ENCODE peak calls at places on chromosome 13, in four cellular contexts. K is Calu3, U is IMR-90, O is retinal pigment epithelial cell. B is an unnamed sample.

GRCh38 chr13:44159633-44160279 is 213.9 kb upstream of the SERP2 start:
- DNase-seq in O (no peak), U (no peak), K (no peak), B (no peak)

GRCh38 chr13:98665638-98665995 is 86.9 kb downstream of the SLC15A1 start:
- DNase-seq in K (no peak), U (no peak), O (no peak), B (no peak)

GRCh38 chr13:109309625-109310363 is 476.6 kb downstream of the IRS2 start:
- DNase-seq in U (no peak), O (no peak), K (no peak), B (no peak)

GRCh38 chr13:69737129-69737935 is 370.3 kb upstream of the ATXN8OS start:
- DNase-seq in K (no peak), U (no peak), O (no peak), B (no peak)

GRCh38 chr13:71149498-71150363 is 717.3 kb downstream of the DACH1 start:
- DNase-seq in U (no peak), O (no peak), K (peak), B (no peak)

GRCh38 chr13:49356224-49356623 is 87.6 kb downstream of the CAB39L start:
- DNase-seq in O (peak), U (peak), K (no peak), B (no peak)

GRCh38 chr13:33480561-33480960 is 195.0 kb upstream of the STARD13 start:
- DNase-seq in U (peak), O (no peak), K (no peak), B (no peak)

GRCh38 chr13:73844986-73845385 is 289.2 kb downstream of the KLF12 start:
- DNase-seq in O (no peak), K (no peak), U (peak), B (no peak)

GRCh38 chr13:55199132-55199531 is 1941.6 kb upstream of the PRR20A start:
- DNase-seq in U (no peak), K (no peak), O (no peak), B (no peak)

DNA sequence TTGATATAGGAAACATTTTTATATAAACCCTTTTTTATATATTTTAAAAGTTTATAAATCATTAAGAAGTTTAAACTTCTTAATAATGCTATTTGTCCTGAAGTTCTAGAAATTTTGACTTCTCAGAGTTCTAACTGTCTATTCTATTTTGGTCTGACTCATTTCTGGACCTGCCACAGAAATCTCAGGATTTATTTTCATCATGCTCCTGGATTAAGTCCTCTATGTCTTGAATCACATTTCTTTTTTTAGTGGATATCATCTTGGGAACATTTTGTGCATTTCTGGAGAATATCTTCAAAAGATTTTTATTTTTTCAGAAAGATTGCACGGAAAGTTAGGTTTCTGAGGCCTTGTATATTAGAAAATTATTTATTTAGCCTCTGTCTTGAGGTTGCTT is 289.1 kb downstream of the NDFIP2 start:
- DNase-seq in U (no peak), O (no peak), K (no peak), B (no peak)
- TF ChIP-seq CTCF in U (no peak), O (no peak), K (no peak), B (no peak)

GRCh38 chr13:52845766-52846566 is 2.5 kb downstream of the PCDH8 start:
- DNase-seq in O (no peak), K (no peak), U (no peak), B (peak)
- TF ChIP-seq CTCF in O (peak), K (peak), U (peak), B (no peak)

GRCh38 chr13:101434486-101434885 is 18.0 kb upstream of the ITGBL1 start:
- DNase-seq in U (no peak), O (no peak), K (no peak), B (no peak)
- TF ChIP-seq CTCF in U (no peak), O (no peak), K (no peak), B (no peak)

GRCh38 chr13:65292488-65292901 is 1937.6 kb downstream of the PCDH9 start:
- DNase-seq in O (no peak), U (peak), K (no peak), B (no peak)
- TF ChIP-seq CTCF in O (no peak), U (no peak), K (no peak), B (no peak)

DNA sequence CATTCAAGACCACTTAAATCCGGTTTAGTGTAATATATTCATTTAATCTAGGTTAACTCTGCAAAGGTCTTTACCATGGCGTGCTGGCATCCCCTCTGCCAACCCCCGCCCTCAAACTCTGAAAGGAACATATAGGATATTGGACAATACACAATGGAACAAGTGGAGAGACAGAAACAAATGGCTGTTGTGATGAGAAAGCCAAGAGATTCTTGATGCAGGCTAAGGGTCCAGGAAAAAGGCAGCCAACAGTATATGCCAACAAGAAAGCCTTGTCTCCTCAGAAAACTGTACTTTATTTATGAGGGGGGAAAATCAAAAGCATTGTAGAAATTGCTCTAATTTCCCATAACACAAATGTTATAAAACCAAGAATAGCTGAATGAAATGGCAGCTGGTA is 407.3 kb upstream of the SGCG start:
- DNase-seq in U (no peak), K (no peak), O (no peak), B (no peak)
- TF ChIP-seq CTCF in U (no peak), K (no peak), O (no peak), B (no peak)

B was measured in GM13976.